ENCODE peak calls at places on chromosomes 11 and 22, in eight cellular contexts. D is heart left ventricle; B is DND-41; W is mesenchymal stem cell; X is HCT116; F is heart right ventricle; G is CD8-positive, alpha-beta memory T cell; H is tibial artery. A is an unnamed sample. For H3K4me1, the result is how much of the 10 kb centered on the place peaks cover.

GRCh38 chr22:47175151-47175760 is 412.8 kb downstream of the TBC1D22A start:
- DNase-seq in D (peak), F (no peak), X (no peak), B (no peak), G (no peak), W (no peak), H (peak), A (peak)

GRCh38 chr11:13883042-13883441 is 79.5 kb upstream of the SPON1 start:
- DNase-seq in G (no peak), B (no peak), F (no peak), H (no peak), D (no peak), W (no peak), X (no peak), A (no peak)

GRCh38 chr22:46977656-46978343 is 215.3 kb downstream of the TBC1D22A start:
- DNase-seq in W (no peak), G (no peak), D (no peak), F (no peak), X (no peak), B (no peak), H (no peak), A (no peak)

GRCh38 chr22:30921108-30921507 is 47.5 kb downstream of the MORC2 start:
- DNase-seq in F (no peak), B (no peak), D (no peak), W (no peak), H (peak), G (no peak), X (no peak), A (no peak)

GRCh38 chr22:46732513-46732912 is 5.5 kb downstream of the CERK start:
- DNase-seq in D (no peak), X (no peak), B (no peak), H (no peak), G (no peak), F (no peak), W (no peak), A (no peak)

GRCh38 chr11:17796154-17796553 is 61.6 kb downstream of the KCNC1 start:
- DNase-seq in X (no peak), F (no peak), G (no peak), B (no peak), D (no peak), H (no peak), W (no peak), A (no peak)

GRCh38 chr22:47000256-47000655 is 237.8 kb downstream of the TBC1D22A start:
- DNase-seq in W (no peak), X (no peak), H (no peak), B (no peak), D (no peak), G (no peak), F (no peak), A (no peak)

GRCh38 chr11:1153951-1154487 is 3.7 kb upstream of the MUC5AC start:
- DNase-seq in W (peak), H (peak), X (peak), F (no peak), G (no peak), B (no peak), D (peak), A (peak)

GRCh38 chr11:22922672-22923071 is 62.4 kb upstream of the CCDC179 start:
- DNase-seq in B (no peak), W (no peak), D (no peak), F (no peak), X (no peak), H (no peak), G (no peak), A (no peak)

GRCh38 chr11:12007769-12008737 is at the start of gene DKK3:
- DNase-seq in B (no peak), W (peak), D (peak), G (no peak), F (peak), X (no peak), H (peak), A (no peak)

GRCh38 chr11:57341250-57341808 is 3.2 kb downstream of the P2RX3 start:
- DNase-seq in H (no peak), D (no peak), X (no peak), B (no peak), G (no peak), W (no peak), F (no peak), A (no peak)

GRCh38 chr11:17747131-17747955 is 12.8 kb downstream of the KCNC1 start:
- DNase-seq in H (peak), W (no peak), D (no peak), X (no peak), G (no peak), B (no peak), F (no peak), A (no peak)

GRCh38 chr11:59918987-59919589 is 19.1 kb upstream of the OOSP1 start:
- DNase-seq in G (no peak), D (no peak), W (peak), B (peak), H (no peak), F (no peak), X (peak), A (no peak)

GRCh38 chr11:3840289-3840869 is 380 bp downstream of the RHOG start:
- DNase-seq in B (peak), X (no peak), D (no peak), G (no peak), W (no peak), F (peak), H (peak), A (no peak)

GRCh38 chr11:117597083-117597482 is 199.9 kb downstream of the DSCAML1 start:
- DNase-seq in G (no peak), F (peak), B (peak), W (peak), D (peak), X (peak), H (peak), A (no peak)

GRCh38 chr11:14748093-14748492 is 104.5 kb downstream of the PDE3B start:
- DNase-seq in B (no peak), G (no peak), D (no peak), H (no peak), X (no peak), F (no peak), W (no peak), A (no peak)

GRCh38 chr22:47064016-47064415 is 301.6 kb downstream of the TBC1D22A start:
- DNase-seq in B (no peak), G (no peak), D (no peak), F (no peak), H (peak), X (no peak), W (no peak), A (no peak)

GRCh38 chr22:33658775-33659174 is 261.5 kb downstream of the LARGE1 start:
- DNase-seq in D (peak), X (no peak), G (no peak), F (peak), B (no peak), W (peak), H (no peak), A (peak)

GRCh38 chr22:50418624-50419023 is 56.2 kb downstream of the SBF1 start:
- DNase-seq in W (no peak), H (no peak), G (no peak), F (no peak), X (no peak), B (no peak), D (no peak), A (no peak)

GRCh38 chr11:57203359-57203758 is 21.6 kb downstream of the LRRC55 start:
- DNase-seq in X (no peak), H (no peak), F (peak), W (no peak), G (no peak), D (peak), B (no peak), A (peak)

GRCh38 chr11:109018639-109019038 is 353.8 kb downstream of the DDX10 start:
- DNase-seq in F (no peak), W (no peak), X (no peak), B (no peak), G (no peak), H (no peak), D (no peak), A (no peak)

GRCh38 chr11:41527530-41527929 is 68.1 kb upstream of the LRRC4C start:
- DNase-seq in W (no peak), F (no peak), H (no peak), B (no peak), X (no peak), G (no peak), D (no peak), A (no peak)
- H3K27ac ChIP-seq in W (no peak), F (no peak), H (no peak), B (no peak), X (no peak), G (no peak), D (no peak), A (no peak)

DNA sequence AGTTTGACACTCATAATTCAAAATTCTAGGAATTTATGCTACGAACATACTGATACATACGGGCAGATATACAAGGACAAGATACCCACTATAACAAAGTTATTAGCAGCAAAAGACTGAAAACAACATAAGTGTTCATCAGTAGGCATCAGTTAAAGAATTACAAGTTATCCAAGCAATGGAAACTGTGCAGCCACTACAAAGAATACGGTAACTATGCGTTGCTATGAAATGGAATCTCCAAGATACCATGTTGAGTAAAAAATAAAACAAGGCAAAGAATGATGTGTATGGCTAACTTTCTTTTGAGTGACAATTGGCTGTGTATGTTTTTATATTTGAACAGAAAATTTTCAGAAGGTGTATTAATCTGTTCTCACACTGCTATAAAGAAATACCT is 151.7 kb downstream of the ADAMTS15 start:
- DNase-seq in F (no peak), H (no peak), D (no peak), W (peak), X (no peak), G (no peak), B (no peak), A (no peak)
- H3K4me3 ChIP-seq in F (no peak), H (no peak), D (no peak), W (no peak), X (no peak), G (no peak), B (no peak), A (no peak)

DNA sequence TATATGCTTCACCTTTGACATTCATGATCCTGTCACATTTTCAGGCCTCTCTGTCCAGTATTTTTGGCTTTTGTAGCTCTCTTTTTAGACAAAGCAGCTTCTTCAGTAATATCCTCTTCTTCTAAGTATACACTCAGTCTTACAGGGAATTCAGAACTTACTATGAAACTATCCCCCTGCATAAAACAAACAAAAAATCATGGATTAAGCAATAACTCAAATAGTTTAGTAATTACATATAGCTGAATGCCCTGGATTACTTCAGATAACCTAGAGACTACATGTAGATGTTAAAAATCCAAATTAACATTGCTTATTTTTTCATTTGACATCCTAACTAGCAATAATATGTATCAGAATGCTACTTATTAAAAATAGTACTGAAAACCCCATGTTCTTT is 5.2 kb downstream of the TAF1D start:
- DNase-seq in X (no peak), H (no peak), W (peak), F (no peak), D (no peak), G (no peak), B (no peak), A (no peak)
- H3K4me1 ChIP-seq in X (under half), H (under half), W (under half), F (under half), D (under half), G (half or more), B (half or more), A (under half)

DNA sequence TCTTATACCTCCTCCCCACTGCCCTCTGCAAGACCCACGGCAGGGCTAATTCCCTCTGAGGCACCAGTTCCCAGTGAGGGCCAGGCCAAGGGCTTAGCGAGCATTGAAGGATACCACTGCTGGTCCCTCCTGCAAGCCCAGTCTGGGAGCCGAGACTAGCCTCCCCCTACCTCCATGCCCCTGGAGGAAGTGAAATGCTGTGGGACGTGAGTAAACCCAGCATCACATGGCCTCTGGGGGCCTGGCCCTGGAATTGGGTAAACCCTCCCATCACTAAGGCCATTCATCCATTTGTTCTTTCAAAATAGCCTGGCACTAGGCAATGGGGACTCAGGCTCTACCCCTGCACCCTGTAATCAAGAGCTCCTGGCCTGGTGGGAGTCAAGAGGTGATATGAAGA is 24.7 kb downstream of the ARAP1 start:
- DNase-seq in F (no peak), H (no peak), X (no peak), D (no peak), B (no peak), G (no peak), W (no peak), A (no peak)
- H3K27ac ChIP-seq in F (no peak), H (no peak), X (no peak), D (no peak), B (no peak), G (no peak), W (no peak), A (no peak)

GRCh38 chr22:19754701-19755144 is 5.9 kb upstream of the TBX1 start:
- DNase-seq in H (no peak), B (no peak), F (no peak), G (no peak), X (no peak), W (no peak), D (no peak), A (no peak)
- H3K4me3 ChIP-seq in H (no peak), B (no peak), F (no peak), G (no peak), X (no peak), W (no peak), D (no peak), A (no peak)

DNA sequence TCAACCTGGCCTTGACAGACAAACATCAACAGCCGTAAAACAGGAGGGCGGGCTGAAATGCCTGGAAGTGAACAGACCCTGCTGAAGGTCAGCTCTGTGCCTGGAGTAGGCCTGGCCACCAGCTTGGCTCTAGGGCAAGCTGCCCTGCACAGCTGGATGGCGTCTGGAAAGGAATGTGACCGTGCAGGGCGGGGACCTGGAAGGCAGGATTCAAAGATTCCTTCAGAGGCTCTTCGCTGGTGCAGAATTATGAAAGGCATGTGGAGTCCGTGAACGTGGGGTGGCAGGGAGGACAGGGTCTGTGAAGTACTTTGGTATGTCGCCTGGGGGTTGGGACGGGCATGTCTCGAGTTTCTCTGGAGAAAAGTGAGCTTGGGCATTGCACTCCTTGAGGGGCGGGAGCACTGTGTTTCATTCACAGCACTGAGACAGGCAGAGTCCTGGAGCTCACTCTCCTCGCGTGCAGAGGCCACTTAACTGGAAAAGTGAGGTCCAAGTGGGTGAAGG is 1.5 kb downstream of the EHD1 start:
- DNase-seq in D (no peak), W (peak), X (no peak), G (no peak), B (no peak), F (no peak), H (peak), A (no peak)
- H3K4me1 ChIP-seq in D (half or more), W (under half), X (under half), G (half or more), B (half or more), F (half or more), H (under half), A (under half)

GRCh38 chr11:45665933-45666647 is 668 bp upstream of the CHST1 start:
- DNase-seq in X (no peak), D (no peak), H (no peak), W (peak), B (peak), F (no peak), G (no peak), A (no peak)
- H3K27ac ChIP-seq in X (no peak), D (no peak), H (peak), W (no peak), B (no peak), F (no peak), G (no peak), A (peak)

DNA sequence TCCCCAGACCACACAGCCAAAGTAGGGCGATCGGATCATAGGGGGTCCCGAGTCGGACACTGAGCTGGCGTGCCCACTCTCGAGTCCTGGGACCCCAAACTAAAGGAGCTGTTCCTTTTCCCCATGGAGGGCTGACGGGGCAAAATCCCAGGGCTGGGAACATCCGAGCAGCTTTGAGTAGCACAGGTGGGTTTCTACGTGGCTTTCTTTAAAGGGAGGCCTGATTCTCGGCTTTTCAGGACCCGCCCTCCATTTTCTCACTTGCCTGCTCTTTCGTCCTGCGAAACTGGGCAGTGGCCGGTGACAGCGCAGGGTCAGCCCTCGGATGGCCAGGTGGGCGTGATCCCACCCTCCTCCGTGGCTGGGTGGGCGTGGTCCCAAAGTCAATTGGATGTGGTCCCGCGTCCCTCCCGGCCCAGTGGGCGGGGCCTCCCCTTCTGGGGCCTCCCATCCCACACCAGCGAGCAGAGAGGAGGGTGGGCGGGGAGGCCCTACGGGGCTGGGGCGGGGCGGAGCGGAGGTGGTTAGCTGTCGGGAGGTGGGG is 17.5 kb upstream of the TXNRD2 start:
- DNase-seq in H (peak), G (no peak), B (no peak), X (peak), F (peak), D (peak), W (peak), A (peak)
- H3K4me3 ChIP-seq in H (peak), G (peak), B (no peak), X (peak), F (peak), D (peak), W (peak), A (peak)